ENCODE peak calls at places on chromosomes 12 and 14, in seven cellular contexts. One of them, this sample, is unnamed.

GRCh38 chr14:54471641-54472040 is 17.1 kb downstream of the GMFB start:
- DNase-seq in cardiac muscle cell: no peak
- DNase-seq in fibroblast of mammary gland: no peak
- DNase-seq in neural crest cell: no peak
- DNase-seq in left ventricle myocardium inferior: no peak
- DNase-seq in tibial nerve: no peak
- DNase-seq in endothelial cell: no peak
- DNase-seq in this sample: no peak

GRCh38 chr14:95507174-95507573 is 9.3 kb downstream of the SYNE3 start:
- DNase-seq in cardiac muscle cell: no peak
- DNase-seq in left ventricle myocardium inferior: peak; percentile 64
- DNase-seq in tibial nerve: no peak
- DNase-seq in endothelial cell: no peak
- DNase-seq in fibroblast of mammary gland: peak; percentile 97
- DNase-seq in neural crest cell: no peak
- DNase-seq in this sample: no peak

GRCh38 chr14:99508896-99509629 is 27.9 kb downstream of the CCNK start:
- DNase-seq in left ventricle myocardium inferior: no peak
- DNase-seq in endothelial cell: no peak
- DNase-seq in neural crest cell: no peak
- DNase-seq in tibial nerve: no peak
- DNase-seq in cardiac muscle cell: no peak
- DNase-seq in fibroblast of mammary gland: no peak
- DNase-seq in this sample: no peak

GRCh38 chr14:70645892-70646291 is 4.2 kb downstream of the TTC9 start:
- DNase-seq in left ventricle myocardium inferior: no peak
- DNase-seq in neural crest cell: no peak
- DNase-seq in fibroblast of mammary gland: no peak
- DNase-seq in endothelial cell: no peak
- DNase-seq in tibial nerve: no peak
- DNase-seq in cardiac muscle cell: no peak
- DNase-seq in this sample: no peak

GRCh38 chr12:26721800-26722199 is 111.2 kb downstream of the ITPR2 start:
- DNase-seq in tibial nerve: no peak
- DNase-seq in cardiac muscle cell: no peak
- DNase-seq in fibroblast of mammary gland: no peak
- DNase-seq in left ventricle myocardium inferior: no peak
- DNase-seq in neural crest cell: no peak
- DNase-seq in endothelial cell: no peak
- DNase-seq in this sample: no peak

GRCh38 chr12:95848575-95849388 is 10.0 kb upstream of the SNRPF start:
- DNase-seq in tibial nerve: no peak
- DNase-seq in fibroblast of mammary gland: peak; percentile 54
- DNase-seq in left ventricle myocardium inferior: no peak
- DNase-seq in cardiac muscle cell: no peak
- DNase-seq in neural crest cell: no peak
- DNase-seq in endothelial cell: peak; percentile 16
- DNase-seq in this sample: no peak

GRCh38 chr12:52506858-52507715 is 13.1 kb downstream of the KRT5 start:
- DNase-seq in tibial nerve: no peak
- DNase-seq in neural crest cell: peak; percentile 3
- DNase-seq in cardiac muscle cell: peak; percentile 69
- DNase-seq in fibroblast of mammary gland: peak; percentile 75
- DNase-seq in left ventricle myocardium inferior: no peak
- DNase-seq in endothelial cell: no peak
- DNase-seq in this sample: no peak

GRCh38 chr14:51873221-51873893 is 12.9 kb downstream of the GNG2 start:
- DNase-seq in tibial nerve: no peak
- DNase-seq in endothelial cell: no peak
- DNase-seq in cardiac muscle cell: no peak
- DNase-seq in fibroblast of mammary gland: peak; percentile 96
- DNase-seq in left ventricle myocardium inferior: no peak
- DNase-seq in neural crest cell: no peak
- DNase-seq in this sample: no peak

GRCh38 chr12:77122661-77123060 is 57.3 kb upstream of the E2F7 start:
- DNase-seq in cardiac muscle cell: no peak
- DNase-seq in left ventricle myocardium inferior: no peak
- DNase-seq in neural crest cell: no peak
- DNase-seq in endothelial cell: no peak
- DNase-seq in tibial nerve: no peak
- DNase-seq in fibroblast of mammary gland: peak; percentile 29
- DNase-seq in this sample: no peak

GRCh38 chr12:111285191-111285590 is 83.7 kb downstream of the PHETA1 start:
- DNase-seq in neural crest cell: no peak
- DNase-seq in endothelial cell: no peak
- DNase-seq in tibial nerve: no peak
- DNase-seq in cardiac muscle cell: no peak
- DNase-seq in fibroblast of mammary gland: no peak
- DNase-seq in left ventricle myocardium inferior: no peak
- DNase-seq in this sample: peak; percentile 43

GRCh38 chr14:104797112-104798044 is 1.8 kb upstream of the AKT1 start:
- DNase-seq in cardiac muscle cell: peak; percentile 77
- DNase-seq in tibial nerve: no peak
- DNase-seq in neural crest cell: no peak
- DNase-seq in endothelial cell: no peak
- DNase-seq in left ventricle myocardium inferior: peak; percentile 57
- DNase-seq in fibroblast of mammary gland: no peak
- DNase-seq in this sample: peak; percentile 86

GRCh38 chr12:503111-503761 is 43.5 kb downstream of the B4GALNT3 start:
- DNase-seq in left ventricle myocardium inferior: no peak
- DNase-seq in endothelial cell: no peak
- DNase-seq in fibroblast of mammary gland: no peak
- DNase-seq in neural crest cell: no peak
- DNase-seq in cardiac muscle cell: peak; percentile 76
- DNase-seq in tibial nerve: no peak
- DNase-seq in this sample: no peak

GRCh38 chr12:119334459-119335170 is at the start of gene CCDC60:
- DNase-seq in fibroblast of mammary gland: no peak
- DNase-seq in tibial nerve: no peak
- DNase-seq in left ventricle myocardium inferior: no peak
- DNase-seq in endothelial cell: peak; percentile 68
- DNase-seq in neural crest cell: peak; percentile 65
- DNase-seq in cardiac muscle cell: peak; percentile 92
- DNase-seq in this sample: peak; percentile 76

GRCh38 chr12:116934908-116935698 is 24.4 kb downstream of the FBXW8 start:
- DNase-seq in fibroblast of mammary gland: no peak
- DNase-seq in endothelial cell: no peak
- DNase-seq in neural crest cell: no peak
- DNase-seq in left ventricle myocardium inferior: no peak
- DNase-seq in tibial nerve: no peak
- DNase-seq in cardiac muscle cell: no peak
- DNase-seq in this sample: no peak

GRCh38 chr14:68284333-68284732 is 464.8 kb downstream of the RAD51B start:
- DNase-seq in tibial nerve: no peak
- DNase-seq in left ventricle myocardium inferior: no peak
- DNase-seq in cardiac muscle cell: no peak
- DNase-seq in neural crest cell: no peak
- DNase-seq in fibroblast of mammary gland: no peak
- DNase-seq in endothelial cell: no peak
- DNase-seq in this sample: no peak

GRCh38 chr12:25438638-25439037 is 114.4 kb downstream of the LMNTD1 start:
- DNase-seq in neural crest cell: no peak
- DNase-seq in endothelial cell: no peak
- DNase-seq in fibroblast of mammary gland: peak; percentile 88
- DNase-seq in cardiac muscle cell: no peak
- DNase-seq in left ventricle myocardium inferior: no peak
- DNase-seq in tibial nerve: no peak
- DNase-seq in this sample: no peak

GRCh38 chr12:115755752-115756140 is 521.7 kb downstream of the MED13L start:
- DNase-seq in tibial nerve: no peak
- DNase-seq in endothelial cell: no peak
- DNase-seq in fibroblast of mammary gland: no peak
- DNase-seq in left ventricle myocardium inferior: no peak
- DNase-seq in neural crest cell: no peak
- DNase-seq in cardiac muscle cell: no peak
- DNase-seq in this sample: no peak

GRCh38 chr14:65948302-65948701 is 535.8 kb downstream of the FUT8 start:
- DNase-seq in left ventricle myocardium inferior: no peak
- DNase-seq in neural crest cell: no peak
- DNase-seq in cardiac muscle cell: no peak
- DNase-seq in endothelial cell: no peak
- DNase-seq in fibroblast of mammary gland: no peak
- DNase-seq in tibial nerve: no peak
- DNase-seq in this sample: no peak

GRCh38 chr12:6375269-6376078 is at the start of gene SCNN1A:
- DNase-seq in tibial nerve: no peak
- DNase-seq in neural crest cell: no peak
- DNase-seq in cardiac muscle cell: no peak
- DNase-seq in endothelial cell: no peak
- DNase-seq in fibroblast of mammary gland: no peak
- DNase-seq in left ventricle myocardium inferior: no peak
- DNase-seq in this sample: no peak

GRCh38 chr12:52372216-52373154 is 5.2 kb upstream of the KRT85 start:
- DNase-seq in endothelial cell: peak; percentile 85
- DNase-seq in cardiac muscle cell: peak; percentile 82
- DNase-seq in neural crest cell: peak; percentile 80
- DNase-seq in left ventricle myocardium inferior: peak; percentile 74
- DNase-seq in tibial nerve: peak; percentile 71
- DNase-seq in fibroblast of mammary gland: peak; percentile 86
- DNase-seq in this sample: peak; percentile 87

GRCh38 chr12:110039085-110039807 is 9.1 kb downstream of the C12orf76 start:
- DNase-seq in cardiac muscle cell: no peak
- DNase-seq in neural crest cell: no peak
- DNase-seq in endothelial cell: peak; percentile 10
- DNase-seq in fibroblast of mammary gland: peak; percentile 93
- DNase-seq in tibial nerve: no peak
- DNase-seq in left ventricle myocardium inferior: no peak
- DNase-seq in this sample: no peak

GRCh38 chr14:104103061-104104005 is 17.8 kb downstream of the ASPG start:
- DNase-seq in tibial nerve: no peak
- DNase-seq in endothelial cell: no peak
- DNase-seq in fibroblast of mammary gland: no peak
- DNase-seq in left ventricle myocardium inferior: peak; percentile 10
- DNase-seq in neural crest cell: no peak
- DNase-seq in cardiac muscle cell: no peak
- DNase-seq in this sample: peak; percentile 19

GRCh38 chr12:118536306-118536900 is 160.0 kb downstream of the SUDS3 start:
- DNase-seq in cardiac muscle cell: no peak
- DNase-seq in fibroblast of mammary gland: no peak
- DNase-seq in left ventricle myocardium inferior: no peak
- DNase-seq in endothelial cell: no peak
- DNase-seq in neural crest cell: no peak
- DNase-seq in tibial nerve: no peak
- DNase-seq in this sample: peak; percentile 49

GRCh38 chr14:50173891-50174290 is 57.5 kb downstream of the SOS2 start:
- DNase-seq in fibroblast of mammary gland: peak; percentile 51
- DNase-seq in tibial nerve: no peak
- DNase-seq in endothelial cell: no peak
- DNase-seq in cardiac muscle cell: no peak
- DNase-seq in neural crest cell: no peak
- DNase-seq in left ventricle myocardium inferior: no peak
- DNase-seq in this sample: no peak

GRCh38 chr14:90061849-90062794 is at the start of gene KCNK13:
- DNase-seq in left ventricle myocardium inferior: peak; percentile 20
- DNase-seq in cardiac muscle cell: peak; percentile 43
- DNase-seq in fibroblast of mammary gland: no peak
- DNase-seq in neural crest cell: peak; percentile 13
- DNase-seq in tibial nerve: no peak
- DNase-seq in endothelial cell: peak; percentile 12
- DNase-seq in this sample: peak; percentile 48

GRCh38 chr12:64675795-64676194 is 65.5 kb downstream of the RASSF3 start:
- DNase-seq in fibroblast of mammary gland: peak; percentile 25
- DNase-seq in left ventricle myocardium inferior: peak; percentile 30
- DNase-seq in neural crest cell: no peak
- DNase-seq in cardiac muscle cell: no peak
- DNase-seq in tibial nerve: no peak
- DNase-seq in endothelial cell: no peak
- DNase-seq in this sample: no peak

GRCh38 chr12:64678835-64679234 is 68.5 kb downstream of the RASSF3 start:
- DNase-seq in endothelial cell: no peak
- DNase-seq in neural crest cell: no peak
- DNase-seq in fibroblast of mammary gland: no peak
- DNase-seq in cardiac muscle cell: no peak
- DNase-seq in tibial nerve: no peak
- DNase-seq in left ventricle myocardium inferior: no peak
- DNase-seq in this sample: no peak

GRCh38 chr12:64679487-64679983 is 69.2 kb downstream of the RASSF3 start:
- DNase-seq in cardiac muscle cell: no peak
- DNase-seq in left ventricle myocardium inferior: peak; percentile 78
- DNase-seq in endothelial cell: no peak
- DNase-seq in fibroblast of mammary gland: peak; percentile 80
- DNase-seq in neural crest cell: no peak
- DNase-seq in tibial nerve: peak; percentile 52
- DNase-seq in this sample: no peak

GRCh38 chr12:64680235-64680634 is 69.9 kb downstream of the RASSF3 start:
- DNase-seq in left ventricle myocardium inferior: no peak
- DNase-seq in fibroblast of mammary gland: no peak
- DNase-seq in cardiac muscle cell: no peak
- DNase-seq in endothelial cell: no peak
- DNase-seq in neural crest cell: no peak
- DNase-seq in tibial nerve: no peak
- DNase-seq in this sample: no peak

DNA sequence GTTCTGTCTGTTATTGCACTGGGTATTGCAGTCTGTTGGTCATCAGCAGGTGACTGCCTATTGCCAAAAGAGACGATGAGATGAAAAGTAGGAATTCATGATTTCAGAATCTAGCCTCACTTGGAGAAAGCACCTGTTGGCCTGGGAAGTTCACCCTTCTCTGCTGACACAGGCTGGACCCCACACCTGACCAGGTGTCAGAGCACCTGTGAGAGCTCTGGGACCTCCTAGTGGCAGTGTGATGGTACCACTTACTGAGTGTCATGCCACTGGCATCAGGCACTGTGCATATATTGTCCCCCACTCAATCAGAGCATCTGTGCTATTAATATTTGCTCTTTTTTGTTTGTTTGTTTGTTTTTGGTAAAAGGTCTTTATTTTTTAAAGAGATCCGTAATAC is 68.0 kb downstream of the RASSF3 start:
- DNase-seq in left ventricle myocardium inferior: no peak
- DNase-seq in tibial nerve: no peak
- DNase-seq in neural crest cell: no peak
- DNase-seq in cardiac muscle cell: no peak
- DNase-seq in endothelial cell: no peak
- DNase-seq in fibroblast of mammary gland: no peak
- DNase-seq in this sample: no peak
- TF ChIP-seq CTCF in left ventricle myocardium inferior: no peak
- TF ChIP-seq CTCF in tibial nerve: no peak
- TF ChIP-seq CTCF in neural crest cell: no peak
- TF ChIP-seq CTCF in cardiac muscle cell: no peak
- TF ChIP-seq CTCF in endothelial cell: no peak
- TF ChIP-seq CTCF in fibroblast of mammary gland: no peak
- TF ChIP-seq CTCF in this sample: no peak

GRCh38 chr12:47388712-47389111 is 309.0 kb upstream of the AMIGO2 start:
- DNase-seq in left ventricle myocardium inferior: no peak
- DNase-seq in endothelial cell: no peak
- DNase-seq in fibroblast of mammary gland: no peak
- DNase-seq in neural crest cell: no peak
- DNase-seq in tibial nerve: no peak
- DNase-seq in cardiac muscle cell: no peak
- DNase-seq in this sample: no peak
- TF ChIP-seq CTCF in left ventricle myocardium inferior: no peak
- TF ChIP-seq CTCF in endothelial cell: no peak
- TF ChIP-seq CTCF in fibroblast of mammary gland: no peak
- TF ChIP-seq CTCF in neural crest cell: no peak
- TF ChIP-seq CTCF in tibial nerve: no peak
- TF ChIP-seq CTCF in cardiac muscle cell: no peak
- TF ChIP-seq CTCF in this sample: no peak

GRCh38 chr12:108826115-108826806 is 31.1 kb downstream of the SSH1 start:
- DNase-seq in fibroblast of mammary gland: peak; percentile 98
- DNase-seq in neural crest cell: no peak
- DNase-seq in cardiac muscle cell: no peak
- DNase-seq in left ventricle myocardium inferior: peak; percentile 57
- DNase-seq in tibial nerve: no peak
- DNase-seq in endothelial cell: peak; percentile 39
- DNase-seq in this sample: no peak
- TF ChIP-seq CTCF in fibroblast of mammary gland: no peak
- TF ChIP-seq CTCF in neural crest cell: no peak
- TF ChIP-seq CTCF in cardiac muscle cell: peak; percentile 17
- TF ChIP-seq CTCF in left ventricle myocardium inferior: no peak
- TF ChIP-seq CTCF in tibial nerve: no peak
- TF ChIP-seq CTCF in endothelial cell: no peak
- TF ChIP-seq CTCF in this sample: no peak

GRCh38 chr12:99390707-99391106 is 256.8 kb upstream of the GARIN6 start:
- DNase-seq in left ventricle myocardium inferior: no peak
- DNase-seq in endothelial cell: peak; percentile 61
- DNase-seq in fibroblast of mammary gland: peak; percentile 2
- DNase-seq in tibial nerve: no peak
- DNase-seq in cardiac muscle cell: peak; percentile 15
- DNase-seq in neural crest cell: peak; percentile 10
- DNase-seq in this sample: peak; percentile 70
- TF ChIP-seq CTCF in left ventricle myocardium inferior: peak; percentile 10
- TF ChIP-seq CTCF in endothelial cell: peak; percentile 78
- TF ChIP-seq CTCF in fibroblast of mammary gland: peak; percentile 21
- TF ChIP-seq CTCF in tibial nerve: no peak
- TF ChIP-seq CTCF in cardiac muscle cell: no peak
- TF ChIP-seq CTCF in neural crest cell: peak; percentile 46
- TF ChIP-seq CTCF in this sample: peak; percentile 73